ENCODE peak calls at places on chromosomes 2 and 18, in seven cellular contexts. Z is NB4, D is right lobe of liver, W is transverse colon, A is HCT116, R is stomach, X is A549. Y is an unnamed sample.

GRCh38 chr2:66836851-66837250 is 401.9 kb downstream of the MEIS1 start:
- DNase-seq in X (no peak), D (no peak), W (no peak), Z (no peak), R (no peak), A (no peak), Y (no peak)

GRCh38 chr2:17539993-17540812 is at the start of gene VSNL1:
- DNase-seq in X (no peak), R (peak), D (peak), W (peak), Z (no peak), A (peak), Y (peak)

GRCh38 chr2:56386657-56387056 is 202.9 kb downstream of the CCDC85A start:
- DNase-seq in X (no peak), A (no peak), Z (no peak), D (no peak), R (no peak), W (no peak), Y (no peak)

GRCh38 chr2:171316220-171316619 is 117.6 kb downstream of the METTL8 start:
- DNase-seq in R (no peak), X (no peak), A (no peak), Z (no peak), W (no peak), D (no peak), Y (no peak)

GRCh38 chr2:187964742-187965141 is 326.9 kb upstream of the GULP1 start:
- DNase-seq in X (no peak), A (no peak), Z (no peak), D (no peak), R (no peak), W (no peak), Y (no peak)

GRCh38 chr2:29238497-29238896 is 123.3 kb downstream of the CLIP4 start:
- DNase-seq in X (peak), A (peak), R (no peak), Z (peak), D (no peak), W (no peak), Y (peak)

GRCh38 chr2:9385841-9386240 is 37.5 kb downstream of the ITGB1BP1 start:
- DNase-seq in W (no peak), X (no peak), Z (no peak), A (no peak), R (no peak), D (no peak), Y (no peak)

GRCh38 chr18:13051159-13051558 is 60.0 kb downstream of the CEP192 start:
- DNase-seq in R (no peak), Z (no peak), X (no peak), W (no peak), D (no peak), A (no peak), Y (no peak)

GRCh38 chr2:108586631-108587030 is 52.4 kb downstream of the LIMS1 start:
- DNase-seq in R (no peak), D (no peak), W (no peak), Z (no peak), X (no peak), A (no peak), Y (no peak)

GRCh38 chr2:108589786-108590185 is 55.5 kb downstream of the LIMS1 start:
- DNase-seq in R (no peak), D (no peak), W (no peak), A (no peak), Z (no peak), X (no peak), Y (no peak)

GRCh38 chr2:108587621-108588020 is 53.4 kb downstream of the LIMS1 start:
- DNase-seq in D (no peak), R (no peak), W (no peak), X (no peak), A (no peak), Z (no peak), Y (no peak)

GRCh38 chr2:108589372-108589771 is 55.1 kb downstream of the LIMS1 start:
- DNase-seq in Z (no peak), D (no peak), R (no peak), W (no peak), A (no peak), X (no peak), Y (no peak)

DNA sequence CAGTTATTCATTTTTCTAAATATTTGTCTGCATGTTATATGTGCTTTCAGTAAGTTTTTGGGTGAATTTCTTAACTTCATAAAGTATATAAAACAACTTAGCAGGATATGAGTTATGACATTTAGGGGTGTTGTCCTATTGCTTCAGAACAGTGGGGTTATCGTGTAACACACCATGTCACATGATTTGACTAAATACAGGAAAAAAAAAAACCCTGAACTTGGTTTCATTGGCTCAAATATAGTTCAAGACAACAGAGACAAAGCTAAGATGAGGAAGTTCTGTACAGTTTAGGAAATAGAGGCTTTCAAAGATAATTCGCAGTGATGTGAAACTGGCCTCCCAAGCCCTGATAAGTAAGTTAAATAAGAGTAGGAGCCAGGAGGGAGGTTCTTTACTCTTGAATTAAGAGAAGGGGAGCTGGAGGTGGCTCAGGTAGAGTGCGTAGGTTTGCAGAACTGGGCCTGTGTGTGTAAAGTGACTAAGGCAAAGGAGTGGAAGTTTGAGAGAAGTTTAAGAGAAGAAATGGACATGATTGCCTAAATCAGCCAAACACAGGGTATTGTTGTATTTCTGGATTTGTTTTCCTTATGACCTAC is 53.9 kb downstream of the LIMS1 start:
- DNase-seq in W (no peak), A (no peak), D (no peak), R (peak), Z (peak), X (no peak), Y (no peak)
- TF ChIP-seq POLR2A in W (peak), A (no peak), D (peak), R (no peak), Z (no peak), X (no peak), Y (no peak)

GRCh38 chr2:46500801-46501200 is 21.4 kb downstream of the TMEM247 start:
- DNase-seq in X (no peak), Z (no peak), W (no peak), A (no peak), R (no peak), D (no peak), Y (no peak)
- H3K4me3 ChIP-seq in X (no peak), Z (no peak), W (no peak), A (peak), R (no peak), D (no peak), Y (no peak)

GRCh38 chr2:204072443-204073324 is 136.1 kb downstream of the ICOS start:
- DNase-seq in R (no peak), Z (peak), A (peak), D (no peak), W (peak), X (peak), Y (peak)
- TF ChIP-seq CTCF in R (no peak), Z (peak), A (peak), D (peak), W (peak), X (peak), Y (no peak)

GRCh38 chr2:70767699-70768584 is at the start of gene ADD2:
- DNase-seq in A (no peak), X (peak), W (peak), D (no peak), Z (peak), R (no peak), Y (peak)
- TF ChIP-seq POLR2A in A (no peak), X (peak), W (no peak), D (no peak), Z (no peak), R (no peak), Y (peak)

GRCh38 chr2:100320547-100321180 is 1.6 kb downstream of the LONRF2 start:
- DNase-seq in Z (no peak), D (no peak), A (no peak), X (peak), R (no peak), W (no peak), Y (no peak)
- H3K4me3 ChIP-seq in Z (no peak), D (peak), A (no peak), X (peak), R (peak), W (peak), Y (peak)

DNA sequence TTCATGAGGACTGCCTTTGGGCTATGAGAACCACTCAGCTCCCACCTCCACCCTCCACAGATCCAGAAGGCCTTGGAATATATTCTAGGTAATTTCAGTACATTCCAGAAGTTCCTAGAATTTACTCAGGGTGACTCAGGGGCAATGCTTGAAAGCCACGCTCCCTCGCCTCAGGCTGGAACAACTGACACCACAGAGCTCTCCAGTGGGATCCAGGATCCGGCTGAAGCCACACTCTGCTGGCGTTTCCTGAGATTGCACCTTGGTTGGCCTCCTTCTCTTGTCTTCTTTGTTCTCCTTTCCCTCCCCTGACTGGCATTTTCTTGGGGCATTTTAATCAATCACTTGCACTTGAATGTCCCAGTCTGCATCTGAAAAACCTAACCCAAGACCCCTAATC is 92.6 kb upstream of the KCNE4 start:
- DNase-seq in Z (no peak), A (peak), W (no peak), X (peak), R (no peak), D (no peak), Y (peak)
- TF ChIP-seq CTCF in Z (no peak), A (peak), W (no peak), X (no peak), R (no peak), D (no peak), Y (no peak)

DNA sequence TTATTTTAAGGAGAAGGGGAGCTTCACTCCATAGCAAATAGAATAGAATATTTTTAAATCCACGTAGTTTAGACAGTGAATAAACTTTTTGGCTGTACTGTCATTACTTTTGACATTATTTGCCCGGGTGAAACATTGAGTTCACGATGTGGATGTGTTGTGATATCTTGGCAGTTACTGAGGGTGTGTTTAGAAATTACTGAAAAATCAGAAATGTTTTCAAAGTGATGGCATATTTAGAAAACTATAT is 769 bp upstream of the FAM98A start:
- DNase-seq in W (no peak), D (no peak), Z (no peak), X (no peak), A (no peak), R (no peak), Y (no peak)
- TF ChIP-seq POLR2A in W (no peak), D (no peak), Z (no peak), X (no peak), A (no peak), R (no peak), Y (no peak)

GRCh38 chr2:176088048-176088936 is 4.2 kb upstream of the HOXD13 start:
- DNase-seq in A (peak), Z (peak), D (peak), R (peak), X (no peak), W (peak), Y (peak)
- H3K4me3 ChIP-seq in A (no peak), Z (no peak), D (no peak), R (peak), X (peak), W (peak), Y (no peak)

GRCh38 chr2:72367530-72368225 is 220.0 kb upstream of the CYP26B1 start:
- DNase-seq in A (peak), Z (no peak), D (peak), R (peak), X (peak), W (peak), Y (peak)
- TF ChIP-seq CTCF in A (peak), Z (no peak), D (peak), R (no peak), X (peak), W (no peak), Y (no peak)

DNA sequence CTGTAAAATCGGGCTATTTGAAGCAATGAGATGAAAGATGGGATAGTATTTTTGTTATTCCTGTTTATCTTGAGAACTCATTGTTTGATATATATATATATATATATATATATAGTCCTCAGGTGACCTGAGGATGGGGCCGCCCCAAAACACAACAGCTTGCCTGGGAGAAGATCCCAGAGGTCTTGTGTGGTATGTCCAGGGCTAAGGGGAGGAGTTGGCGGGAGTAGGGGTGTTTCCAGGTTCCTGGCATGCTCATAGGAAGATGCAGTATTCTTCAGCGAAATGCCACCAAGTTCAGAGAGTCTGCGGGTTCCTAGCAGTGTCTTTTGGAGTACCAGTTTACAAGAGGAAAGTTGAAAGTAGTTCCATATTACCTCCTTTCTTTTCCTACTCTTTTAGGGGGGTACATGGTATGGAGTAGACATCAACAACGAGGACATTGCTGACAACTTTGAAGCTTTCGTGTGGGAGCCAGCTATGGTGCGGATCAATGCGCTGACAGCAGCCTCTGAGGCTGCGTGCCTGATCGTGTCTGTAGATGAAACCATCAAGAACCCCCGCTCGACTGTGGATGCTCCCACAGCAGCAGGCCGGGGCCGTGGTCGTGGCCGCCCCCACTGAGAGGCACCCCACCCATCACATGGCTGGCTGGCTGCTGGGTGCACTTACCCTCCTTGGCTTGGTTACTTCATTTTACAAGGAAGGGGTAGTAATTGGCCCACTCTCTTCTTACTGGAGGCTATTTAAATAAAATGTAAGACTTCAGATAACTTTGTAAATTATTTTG is 18.3 kb downstream of the CCT7 start:
- DNase-seq in W (no peak), D (no peak), A (no peak), Z (no peak), R (no peak), X (no peak), Y (no peak)
- TF ChIP-seq POLR2A in W (no peak), D (no peak), A (no peak), Z (no peak), R (no peak), X (no peak), Y (no peak)